ENCODE peak calls at places on chromosomes 12 and 14, in four cellular contexts. D is MM.1S, L is astrocyte, I is trophoblast cell. N is an unnamed sample. For H3K9me3, the result is how much of the 10 kb centered on the place peaks cover.

GRCh38 chr14:30444451-30444850 is 114.5 kb upstream of the G2E3 start:
- DNase-seq in D (no peak), I (no peak), L (no peak), N (no peak)

GRCh38 chr12:89040146-89040964 is 311.9 kb downstream of the DUSP6 start:
- DNase-seq in I (no peak), D (peak), L (peak), N (no peak)

GRCh38 chr12:70876952-70877351 is 43.6 kb downstream of the PTPRR start:
- DNase-seq in D (no peak), I (no peak), L (peak), N (no peak)

GRCh38 chr14:22553445-22553844 is 35.6 kb downstream of the DAD1 start:
- DNase-seq in D (no peak), I (no peak), L (no peak), N (no peak)

GRCh38 chr12:106282457-106283097 is 20.0 kb upstream of the TCP11L2 start:
- DNase-seq in I (peak), D (peak), L (no peak), N (no peak)

GRCh38 chr12:108773798-108774788 is 42.8 kb upstream of the CORO1C start:
- DNase-seq in I (peak), D (no peak), L (peak), N (no peak)

GRCh38 chr12:90961154-90961553 is 6.2 kb upstream of the CCER1 start:
- DNase-seq in I (no peak), L (no peak), D (no peak), N (no peak)

GRCh38 chr14:72517736-72518135 is 376.2 kb downstream of the DPF3 start:
- DNase-seq in I (no peak), D (no peak), L (no peak), N (no peak)

GRCh38 chr14:106738075-106738474 is 1211.7 kb downstream of the TMEM121 start:
- DNase-seq in L (no peak), D (no peak), I (no peak), N (no peak)

GRCh38 chr14:95875831-95876768 is 532 bp upstream of the TUNAR start:
- DNase-seq in L (no peak), D (no peak), I (no peak), N (no peak)

GRCh38 chr14:76997257-76997970 is 31.1 kb downstream of the IRF2BPL start:
- DNase-seq in I (peak), L (peak), D (no peak), N (no peak)

GRCh38 chr14:77203611-77204456 is 22.2 kb downstream of the TMEM63C start:
- DNase-seq in D (no peak), L (no peak), I (no peak), N (no peak)

GRCh38 chr12:88998421-88998820 is 353.9 kb downstream of the DUSP6 start:
- DNase-seq in D (peak), I (no peak), L (no peak), N (no peak)

GRCh38 chr12:12651752-12652151 is 40.1 kb downstream of the CREBL2 start:
- DNase-seq in I (no peak), D (no peak), L (no peak), N (no peak)
- H3K9me3 ChIP-seq in I (under half), D (under half), L (under half), N (under half)

DNA sequence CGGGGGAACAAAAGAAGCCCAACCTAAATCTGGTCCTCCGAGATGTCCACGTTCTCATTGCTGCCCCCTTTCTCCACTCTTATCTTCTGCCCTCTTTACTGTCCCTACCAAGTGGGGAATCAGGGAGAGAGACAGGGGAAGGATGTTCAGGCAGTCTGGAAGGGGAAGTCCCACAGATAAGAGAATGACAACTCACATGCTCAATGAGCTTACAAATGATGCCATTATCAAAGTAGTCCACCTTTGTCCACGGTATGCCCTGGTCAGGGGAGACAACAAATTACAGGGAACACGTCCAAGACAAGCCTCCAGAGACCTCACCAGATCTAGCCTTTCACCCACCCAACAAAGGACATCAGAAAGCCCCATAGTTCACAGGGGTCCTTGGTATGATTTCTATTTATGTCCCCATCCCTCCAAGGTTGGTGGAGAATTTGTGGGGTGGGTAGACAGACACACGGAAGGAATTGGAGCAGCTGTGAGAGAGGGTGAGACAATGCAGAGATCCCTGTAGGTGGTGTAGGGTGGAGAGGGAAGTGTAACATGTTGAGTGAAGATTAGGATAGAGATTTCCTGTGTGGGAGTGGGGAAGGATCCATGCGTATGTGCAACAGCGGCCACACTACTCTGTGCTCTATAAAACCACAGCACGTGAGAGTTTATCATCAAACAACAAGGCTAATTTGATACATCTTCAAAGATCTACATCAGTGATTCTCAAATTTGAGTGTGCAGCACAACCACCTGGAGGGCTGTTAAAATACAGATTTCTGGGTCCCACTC is 10.7 kb downstream of the MYO1A start:
- DNase-seq in D (no peak), I (no peak), L (no peak), N (no peak)
- H2AFZ ChIP-seq in D (no peak), I (no peak), L (no peak), N (no peak)

DNA sequence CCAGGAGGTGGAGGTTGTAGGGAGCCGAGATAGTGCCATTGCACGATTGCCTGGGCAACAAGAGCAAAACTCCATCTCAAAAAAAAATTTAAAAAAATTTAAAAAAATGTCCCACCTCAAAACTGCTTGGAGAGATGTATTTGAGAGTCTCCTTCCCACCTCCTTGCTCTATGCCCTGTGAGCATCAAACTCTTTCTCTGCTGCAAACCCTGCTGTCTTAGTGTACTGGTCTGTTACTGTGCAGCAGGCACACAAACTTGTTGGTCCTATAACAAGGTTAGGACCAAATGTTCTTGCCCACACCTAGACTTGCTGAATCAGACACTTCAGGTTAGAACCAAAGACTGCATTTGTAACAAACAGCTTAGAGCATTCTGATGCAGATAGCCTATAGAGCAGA is 153.5 kb upstream of the FUT8 start:
- DNase-seq in L (no peak), I (no peak), D (no peak), N (no peak)
- H3K27ac ChIP-seq in L (peak), I (no peak), D (no peak), N (no peak)

GRCh38 chr14:42047421-42048045 is 440.9 kb downstream of the LRFN5 start:
- DNase-seq in D (no peak), I (no peak), L (peak), N (no peak)
- H3K9me3 ChIP-seq in D (under half), I (under half), L (under half), N (under half)

GRCh38 chr14:68713782-68714181 is 79.1 kb downstream of the ZFP36L1 start:
- DNase-seq in I (peak), D (no peak), L (no peak), N (no peak)

GRCh38 chr14:68710776-68711175 is 82.1 kb downstream of the ZFP36L1 start:
- DNase-seq in D (no peak), I (no peak), L (no peak), N (no peak)

GRCh38 chr14:68712703-68713370 is 80.0 kb downstream of the ZFP36L1 start:
- DNase-seq in L (no peak), I (no peak), D (no peak), N (no peak)

GRCh38 chr14:68709007-68709406 is 83.9 kb downstream of the ZFP36L1 start:
- DNase-seq in L (no peak), D (no peak), I (no peak), N (no peak)

DNA sequence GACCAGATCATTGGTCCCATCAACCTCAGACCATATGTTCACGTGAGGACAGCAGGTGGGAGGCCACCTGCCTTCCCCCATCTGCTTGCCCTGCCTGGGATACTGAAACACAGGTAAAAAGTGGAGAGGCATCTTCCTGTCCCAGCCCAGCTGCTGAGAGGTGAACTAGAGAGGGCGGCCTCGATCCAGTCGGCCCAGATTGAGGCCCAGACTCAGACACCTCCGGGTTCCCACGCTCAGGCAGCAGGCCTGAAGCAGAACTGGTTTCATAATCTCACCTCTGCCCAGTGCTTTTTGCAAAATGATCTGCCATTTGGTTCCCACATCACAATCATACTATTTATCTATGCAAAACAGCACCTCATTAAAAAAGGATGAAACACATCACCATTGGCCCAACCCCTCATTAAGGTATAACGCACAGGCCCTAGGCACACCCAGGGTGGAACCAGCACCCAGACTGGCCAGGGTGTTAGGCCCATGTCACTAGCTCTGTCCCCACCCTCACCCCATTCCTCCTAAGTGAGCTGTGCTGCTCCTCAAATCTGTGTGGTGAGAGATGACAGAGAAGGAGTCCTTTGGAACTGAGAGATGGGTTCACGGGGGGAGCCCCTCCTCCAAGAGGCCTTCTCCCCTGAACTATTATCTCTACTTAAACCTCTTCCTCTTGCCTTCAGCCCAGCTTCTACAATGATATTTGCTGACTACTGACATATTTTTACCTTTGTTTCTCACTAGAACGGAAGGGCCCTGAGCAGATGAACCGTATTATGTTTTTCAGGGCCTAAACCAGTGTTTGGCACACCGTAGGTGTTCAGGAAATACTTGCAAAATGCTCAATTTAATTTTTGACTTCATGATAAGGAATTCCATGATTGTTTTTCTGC is 81.1 kb downstream of the ZFP36L1 start:
- DNase-seq in D (no peak), L (no peak), I (no peak), N (no peak)
- H2AFZ ChIP-seq in D (no peak), L (no peak), I (no peak), N (no peak)

DNA sequence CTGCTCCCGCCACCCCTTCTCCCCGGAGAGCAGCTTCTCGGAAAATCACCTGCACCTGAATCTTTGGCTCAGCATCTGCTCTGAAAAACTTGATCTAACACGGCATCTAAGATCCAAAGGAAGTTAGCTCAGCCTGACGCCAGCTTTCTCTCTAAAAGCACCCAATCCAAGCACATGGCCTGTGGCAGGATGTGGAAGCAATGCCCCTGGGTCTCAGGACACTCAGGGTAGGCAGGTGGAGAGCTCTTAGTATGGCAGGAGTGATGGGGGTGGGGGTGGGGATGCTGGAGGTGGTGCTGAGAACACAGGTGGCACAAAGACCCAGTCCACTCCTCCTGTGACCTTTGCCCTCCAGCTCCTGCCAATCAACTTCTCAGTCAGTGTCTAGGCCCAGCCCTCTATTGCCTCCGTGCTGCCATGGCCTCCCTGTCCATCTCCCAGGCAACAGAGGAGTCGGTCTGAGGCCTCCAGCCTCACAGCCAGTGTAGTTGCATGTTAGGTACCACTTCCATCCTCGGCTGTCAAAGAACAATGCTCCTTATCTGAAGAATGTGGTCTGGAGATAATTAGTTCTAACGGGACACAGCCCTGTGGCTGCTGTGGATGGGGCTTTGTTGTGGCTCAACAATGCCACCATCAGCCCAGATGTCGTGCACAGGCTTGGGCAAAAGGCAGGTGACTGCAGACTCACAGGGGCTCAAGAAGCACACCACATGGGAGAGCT is 180.0 kb upstream of the C14orf180 start:
- DNase-seq in L (no peak), D (no peak), I (no peak), N (no peak)
- H3K27ac ChIP-seq in L (no peak), D (no peak), I (no peak), N (no peak)

DNA sequence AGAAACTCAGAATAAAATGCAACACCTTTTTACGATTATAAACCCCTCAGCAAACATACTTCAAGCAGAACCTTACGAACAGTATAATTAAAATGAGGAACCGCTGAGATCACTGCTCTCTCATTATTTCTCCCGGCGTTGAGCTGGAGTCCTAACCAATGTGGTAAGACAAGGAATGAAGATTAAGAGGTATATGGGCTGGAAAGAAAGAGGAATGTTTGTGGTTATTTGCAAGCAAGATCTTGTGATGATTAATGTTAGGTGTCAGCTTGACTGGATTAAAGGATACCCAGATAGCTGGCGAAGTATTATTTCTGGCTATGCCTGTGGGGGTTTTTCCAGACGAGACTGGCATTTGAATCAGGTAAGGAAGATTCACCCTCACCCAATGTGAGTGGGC is 10.3 kb upstream of the ZNF84 start:
- DNase-seq in L (peak), I (no peak), D (no peak), N (no peak)
- H3K9me3 ChIP-seq in L (under half), I (under half), D (under half), N (under half)